ENCODE peak calls at places on chromosomes 1 and 21, in four cellular contexts. O, Z, T and J are unnamed samples.

GRCh38 chr1:149849246-149849946 is 50.0 kb upstream of the BOLA1 start:
- DNase-seq in O (no peak), Z (no peak), T (no peak), J (no peak)

GRCh38 chr1:9058465-9058864 is 11.0 kb downstream of the SLC2A5 start:
- DNase-seq in O (peak; percentile 32), Z (no peak), T (no peak), J (peak; percentile 3)

GRCh38 chr1:190464686-190465085 is 13.0 kb downstream of the BRINP3 start:
- DNase-seq in O (no peak), Z (no peak), T (no peak), J (no peak)

GRCh38 chr1:70386121-70386520 is 24.9 kb upstream of the CTH start:
- DNase-seq in O (no peak), Z (no peak), T (no peak), J (no peak)

GRCh38 chr1:65958561-65959350 is 166.1 kb downstream of the PDE4B start:
- DNase-seq in O (peak; percentile 16), Z (no peak), T (peak; percentile 46), J (peak; percentile 43)

GRCh38 chr1:23227806-23228205 is 10.5 kb upstream of the HTR1D start:
- DNase-seq in O (no peak), Z (no peak), T (no peak), J (no peak)

GRCh38 chr1:214552174-214552608 is 789 bp upstream of the PTPN14 start:
- DNase-seq in O (peak; percentile 11), Z (peak; percentile 77), T (peak; percentile 36), J (no peak)

GRCh38 chr1:39707506-39707905 is 16.3 kb upstream of the HPCAL4 start:
- DNase-seq in O (no peak), Z (no peak), T (no peak), J (no peak)

GRCh38 chr1:225477296-225477911 is 49.6 kb upstream of the LBR start:
- DNase-seq in O (no peak), Z (no peak), T (no peak), J (no peak)

GRCh38 chr1:56780832-56781231 is 38.4 kb downstream of the FYB2 start:
- DNase-seq in O (no peak), Z (no peak), T (no peak), J (no peak)

GRCh38 chr1:153984125-153984899 is 1.8 kb downstream of the RAB13 start:
- DNase-seq in O (no peak), Z (no peak), T (no peak), J (no peak)

GRCh38 chr1:93615201-93616150 is 66.2 kb downstream of the BCAR3 start:
- DNase-seq in O (peak; percentile 80), Z (no peak), T (no peak), J (peak; percentile 50)

GRCh38 chr21:42618713-42619112 is 34.7 kb upstream of the PDE9A start:
- DNase-seq in O (no peak), Z (no peak), T (no peak), J (no peak)

GRCh38 chr1:6962956-6963915 is 178.0 kb downstream of the CAMTA1 start:
- DNase-seq in O (no peak), Z (peak; percentile 100), T (peak; percentile 69), J (peak; percentile 96)

GRCh38 chr21:23695449-23695848 is 1911.8 kb downstream of the MRPL39 start:
- DNase-seq in O (no peak), Z (no peak), T (no peak), J (no peak)

GRCh38 chr1:201218409-201218808 is 27.8 kb downstream of the IGFN1 start:
- DNase-seq in O (no peak), Z (no peak), T (no peak), J (no peak)

GRCh38 chr21:45455321-45456013 is 50.5 kb downstream of the COL18A1 start:
- DNase-seq in O (no peak), Z (no peak), T (no peak), J (no peak)

GRCh38 chr1:77068013-77068412 is 151.2 kb downstream of the PIGK start:
- DNase-seq in O (no peak), Z (peak; percentile 19), T (no peak), J (no peak)

GRCh38 chr1:202811296-202812175 is 782 bp downstream of the PCAT6 start:
- DNase-seq in O (peak; percentile 29), Z (peak; percentile 40), T (peak; percentile 71), J (peak; percentile 50)

GRCh38 chr1:177488722-177489121 is 318.0 kb downstream of the BRINP2 start:
- DNase-seq in O (no peak), Z (no peak), T (peak; percentile 39), J (no peak)

GRCh38 chr1:229945795-229946194 is 121.2 kb upstream of the GALNT2 start:
- DNase-seq in O (no peak), Z (no peak), T (no peak), J (no peak)

GRCh38 chr1:156813750-156814570 is 2.7 kb downstream of the SH2D2A start:
- DNase-seq in O (peak; percentile 35), Z (peak; percentile 87), T (no peak), J (peak; percentile 86)

GRCh38 chr1:153929981-153930948 is 7.5 kb upstream of the GATAD2B start:
- DNase-seq in O (no peak), Z (no peak), T (peak; percentile 24), J (peak; percentile 23)

GRCh38 chr1:54788462-54788861 is 12.7 kb downstream of the TTC22 start:
- DNase-seq in O (no peak), Z (no peak), T (no peak), J (no peak)

GRCh38 chr1:99327357-99327756 is 63.1 kb downstream of the PLPPR4 start:
- DNase-seq in O (no peak), Z (no peak), T (no peak), J (no peak)

GRCh38 chr1:248229360-248229908 is 1.8 kb upstream of the OR2M4 start:
- DNase-seq in O (no peak), Z (no peak), T (no peak), J (no peak)

GRCh38 chr21:29496337-29496736 is 197.6 kb downstream of the BACH1 start:
- DNase-seq in O (no peak), Z (no peak), T (no peak), J (no peak)

GRCh38 chr1:17696417-17697301 is 58.5 kb upstream of the ACTL8 start:
- DNase-seq in O (no peak), Z (peak; percentile 68), T (no peak), J (peak; percentile 23)
- TF ChIP-seq FOXJ3 in O (no peak), Z (no peak), T (no peak), J (no peak)

DNA sequence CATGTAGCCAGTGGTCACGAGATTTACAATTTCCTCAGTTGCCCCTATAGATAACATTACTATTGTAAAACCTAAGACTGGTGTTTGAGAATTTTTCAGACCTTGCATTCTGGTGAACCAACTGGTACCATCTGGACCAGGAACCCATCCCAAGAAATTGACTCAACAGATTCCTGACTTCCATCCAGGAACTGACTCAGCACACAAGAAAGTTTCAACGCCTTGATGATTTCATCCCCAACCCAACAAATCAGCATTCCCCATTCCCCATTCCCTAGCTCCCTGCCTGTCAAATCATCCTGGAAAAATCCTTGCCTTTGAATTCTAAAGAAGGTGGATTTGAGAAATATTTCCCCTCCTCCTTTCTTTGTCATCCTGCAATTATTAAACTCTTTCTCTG is 529.8 kb upstream of the PRMT6 start:
- DNase-seq in O (no peak), Z (no peak), T (no peak), J (no peak)
- TF ChIP-seq FOXJ3 in O (no peak), Z (no peak), T (no peak), J (no peak)

GRCh38 chr1:18955116-18955441 is 1.4 kb downstream of the IFFO2 start:
- DNase-seq in O (no peak), Z (no peak), T (no peak), J (no peak)

GRCh38 chr1:18957532-18958295 is 1.2 kb upstream of the IFFO2 start:
- DNase-seq in O (peak; percentile 70), Z (no peak), T (no peak), J (no peak)

GRCh38 chr1:18955442-18956188 is 861 bp downstream of the IFFO2 start:
- DNase-seq in O (no peak), Z (peak; percentile 69), T (peak; percentile 80), J (peak; percentile 57)

GRCh38 chr1:18957136-18957521 is 653 bp upstream of the IFFO2 start:
- DNase-seq in O (no peak), Z (peak; percentile 45), T (peak; percentile 70), J (no peak)

GRCh38 chr1:18956189-18957135 is at the start of gene IFFO2:
- DNase-seq in O (peak; percentile 85), Z (peak; percentile 99), T (peak; percentile 100), J (peak; percentile 95)
- TF ChIP-seq FOXJ3 in O (no peak), Z (no peak), T (no peak), J (no peak)

GRCh38 chr1:899636-900317 is 23.9 kb upstream of the SAMD11 start:
- DNase-seq in O (no peak), Z (no peak), T (peak; percentile 15), J (no peak)
- TF ChIP-seq FOXJ3 in O (no peak), Z (no peak), T (no peak), J (no peak)

GRCh38 chr1:21929951-21930615 is 7.0 kb downstream of the HSPG2 start:
- DNase-seq in O (no peak), Z (no peak), T (no peak), J (no peak)

GRCh38 chr1:21933397-21934248 is 3.5 kb downstream of the HSPG2 start:
- DNase-seq in O (no peak), Z (peak; percentile 59), T (no peak), J (no peak)

GRCh38 chr1:21930629-21931170 is 6.4 kb downstream of the HSPG2 start:
- DNase-seq in O (no peak), Z (no peak), T (no peak), J (no peak)

GRCh38 chr1:21931171-21932093 is 5.7 kb downstream of the HSPG2 start:
- DNase-seq in O (peak; percentile 91), Z (no peak), T (no peak), J (peak; percentile 44)

GRCh38 chr1:21932127-21932526 is 5.0 kb downstream of the HSPG2 start:
- DNase-seq in O (no peak), Z (no peak), T (no peak), J (no peak)
- TF ChIP-seq FOXJ3 in O (no peak), Z (no peak), T (no peak), J (no peak)

GRCh38 chr1:175885247-175885646 is 141.9 kb upstream of the TNR start:
- DNase-seq in O (no peak), Z (no peak), T (no peak), J (no peak)
- TF ChIP-seq FOXJ3 in O (no peak), Z (no peak), T (no peak), J (no peak)

GRCh38 chr1:171863531-171863930 is 22.2 kb downstream of the DNM3 start:
- DNase-seq in O (no peak), Z (no peak), T (no peak), J (no peak)

GRCh38 chr1:171865106-171865505 is 23.8 kb downstream of the DNM3 start:
- DNase-seq in O (no peak), Z (no peak), T (no peak), J (no peak)

GRCh38 chr1:171858701-171859100 is 17.4 kb downstream of the DNM3 start:
- DNase-seq in O (no peak), Z (no peak), T (no peak), J (no peak)

GRCh38 chr1:171860696-171861095 is 19.4 kb downstream of the DNM3 start:
- DNase-seq in O (no peak), Z (no peak), T (no peak), J (no peak)
- TF ChIP-seq FOXJ3 in O (no peak), Z (no peak), T (no peak), J (no peak)